ENCODE peak calls at places on chromosomes 4 and X, in ten cellular contexts. M is osteocyte; D is GM23338; F is activated CD8-positive, alpha-beta T cell treated with anti-CD3 and anti-CD28 coated beads for 36 hours; B is kidney epithelial cell; P is B cell; T is upper lobe of right lung; L is GM20000; A is HepG2; Z is uterus. C is an unnamed sample.

GRCh38 chr4:72971572-72971971 is 97.9 kb downstream of the COX18 start:
- DNase-seq in M (no peak), D (no peak), F (no peak), B (peak), P (no peak), T (no peak), L (no peak), A (no peak), Z (no peak), C (no peak)

GRCh38 chr4:70734971-70735370 is 13.2 kb downstream of the RUFY3 start:
- DNase-seq in M (no peak), D (no peak), F (no peak), B (no peak), P (no peak), T (no peak), L (no peak), A (no peak), Z (no peak), C (no peak)

GRCh38 chrX:58025979-58026378 is 115.7 kb upstream of the ZXDA start:
- DNase-seq in M (no peak), D (peak), F (peak), B (no peak), P (peak), T (no peak), L (peak), A (peak), Z (no peak), C (no peak)

GRCh38 chr4:8261851-8262535 is 7.6 kb upstream of the HTRA3 start:
- DNase-seq in M (no peak), D (no peak), F (no peak), B (no peak), P (no peak), T (no peak), L (no peak), A (no peak), Z (no peak), C (no peak)

GRCh38 chrX:69670001-69670555 is 54.2 kb downstream of the EDA start:
- DNase-seq in M (no peak), D (no peak), F (no peak), B (no peak), P (no peak), T (no peak), L (no peak), A (no peak), Z (no peak), C (no peak)

GRCh38 chrX:104712515-104712914 is 146.5 kb downstream of the IL1RAPL2 start:
- DNase-seq in M (no peak), D (peak), F (no peak), B (no peak), P (no peak), T (no peak), L (no peak), A (no peak), Z (no peak), C (no peak)

GRCh38 chr4:137370206-137370633 is 162.1 kb downstream of the PCDH18 start:
- DNase-seq in M (no peak), D (no peak), F (no peak), B (no peak), P (no peak), T (no peak), L (no peak), A (no peak), Z (no peak), C (no peak)

GRCh38 chrX:2513120-2513664 is 12.4 kb upstream of the DHRSX start:
- DNase-seq in M (no peak), D (peak), F (no peak), B (no peak), P (no peak), T (no peak), L (no peak), A (no peak), Z (no peak), C (peak)

GRCh38 chrX:9466115-9466495 is 1.2 kb downstream of the TBL1X start:
- DNase-seq in M (no peak), D (peak), F (peak), B (no peak), P (no peak), T (peak), L (peak), A (no peak), Z (peak), C (peak)

GRCh38 chrX:108464604-108465003 is 25.0 kb downstream of the COL4A5 start:
- DNase-seq in M (no peak), D (peak), F (no peak), B (no peak), P (no peak), T (no peak), L (no peak), A (no peak), Z (no peak), C (no peak)

GRCh38 chr4:137998666-137999429 is 243.3 kb downstream of the SLC7A11 start:
- DNase-seq in M (no peak), D (no peak), F (no peak), B (no peak), P (no peak), T (no peak), L (no peak), A (no peak), Z (no peak), C (no peak)

GRCh38 chrX:130786030-130786429 is 117.0 kb downstream of the ENOX2 start:
- DNase-seq in M (no peak), D (no peak), F (no peak), B (no peak), P (no peak), T (no peak), L (no peak), A (no peak), Z (no peak), C (no peak)

GRCh38 chr4:150828159-150828558 is 186.9 kb downstream of the LRBA start:
- DNase-seq in M (no peak), D (no peak), F (peak), B (no peak), P (peak), T (no peak), L (peak), A (no peak), Z (no peak), C (no peak)

GRCh38 chr4:24274401-24275035 is 309.8 kb downstream of the DHX15 start:
- DNase-seq in M (no peak), D (no peak), F (no peak), B (no peak), P (no peak), T (no peak), L (no peak), A (no peak), Z (no peak), C (no peak)

GRCh38 chrX:111444881-111445280 is 32.9 kb upstream of the DCX start:
- DNase-seq in M (no peak), D (peak), F (no peak), B (no peak), P (no peak), T (no peak), L (no peak), A (no peak), Z (no peak), C (no peak)

GRCh38 chr4:85681194-85681803 is 206.3 kb downstream of the ARHGAP24 start:
- DNase-seq in M (no peak), D (no peak), F (no peak), B (peak), P (peak), T (no peak), L (no peak), A (no peak), Z (no peak), C (no peak)

GRCh38 chr4:147799986-147800555 is 68.2 kb downstream of the ARHGAP10 start:
- DNase-seq in M (no peak), D (no peak), F (peak), B (no peak), P (no peak), T (no peak), L (peak), A (no peak), Z (no peak), C (no peak)

GRCh38 chr4:186108391-186108790 is 3.9 kb downstream of the FAM149A start:
- DNase-seq in M (no peak), D (no peak), F (no peak), B (no peak), P (no peak), T (no peak), L (no peak), A (no peak), Z (no peak), C (no peak)

GRCh38 chr4:78250500-78250899 is 193.4 kb downstream of the FRAS1 start:
- DNase-seq in M (no peak), D (no peak), F (no peak), B (no peak), P (no peak), T (no peak), L (no peak), A (no peak), Z (no peak), C (no peak)

GRCh38 chr4:8645753-8646124 is 53.2 kb downstream of the CPZ start:
- DNase-seq in M (peak), D (no peak), F (no peak), B (no peak), P (no peak), T (peak), L (no peak), A (no peak), Z (peak), C (peak)

GRCh38 chrX:150643271-150643670 is 49.9 kb upstream of the MTMR1 start:
- DNase-seq in M (no peak), D (no peak), F (no peak), B (no peak), P (no peak), T (no peak), L (no peak), A (no peak), Z (no peak), C (no peak)

GRCh38 chr4:59161249-59161648 is 2038.9 kb upstream of the ADGRL3 start:
- DNase-seq in M (no peak), D (peak), F (no peak), B (no peak), P (no peak), T (no peak), L (no peak), A (no peak), Z (no peak), C (no peak)

GRCh38 chr4:113773014-113773413 is 11.5 kb upstream of the CAMK2D start:
- DNase-seq in M (no peak), D (no peak), F (peak), B (no peak), P (no peak), T (no peak), L (no peak), A (no peak), Z (no peak), C (no peak)

GRCh38 chrX:40005290-40006011 is 92.3 kb downstream of the BCOR start:
- DNase-seq in M (no peak), D (peak), F (no peak), B (no peak), P (peak), T (no peak), L (no peak), A (no peak), Z (peak), C (peak)

GRCh38 chr4:72077346-72077745 is 45.5 kb downstream of the NPFFR2 start:
- DNase-seq in M (no peak), D (no peak), F (no peak), B (no peak), P (no peak), T (no peak), L (no peak), A (no peak), Z (no peak), C (no peak)

GRCh38 chr4:86302242-86302641 is 57.6 kb downstream of the MAPK10 start:
- DNase-seq in M (no peak), D (peak), F (no peak), B (peak), P (no peak), T (no peak), L (no peak), A (peak), Z (peak), C (no peak)

GRCh38 chr4:187480146-187481145 is 515.1 kb upstream of the ZFP42 start:
- DNase-seq in M (no peak), D (no peak), F (no peak), B (no peak), P (no peak), T (no peak), L (no peak), A (no peak), Z (no peak), C (no peak)

GRCh38 chr4:66164869-66165268 is 494.6 kb upstream of the EPHA5 start:
- DNase-seq in M (no peak), D (no peak), F (no peak), B (no peak), P (no peak), T (no peak), L (no peak), A (no peak), Z (no peak), C (no peak)

GRCh38 chr4:150181536-150181935 is 103.3 kb downstream of the DCLK2 start:
- DNase-seq in M (no peak), D (peak), F (no peak), B (no peak), P (no peak), T (no peak), L (no peak), A (no peak), Z (no peak), C (no peak)

GRCh38 chrX:68183612-68184214 is 249.6 kb downstream of the OPHN1 start:
- DNase-seq in M (no peak), D (peak), F (no peak), B (no peak), P (no peak), T (no peak), L (no peak), A (peak), Z (no peak), C (peak)

GRCh38 chr4:41146716-41147506 is 67.4 kb downstream of the APBB2 start:
- DNase-seq in M (no peak), D (peak), F (no peak), B (no peak), P (no peak), T (no peak), L (no peak), A (no peak), Z (peak), C (no peak)

GRCh38 chrX:16778993-16779392 is 7.3 kb upstream of the TXLNG start:
- DNase-seq in M (no peak), D (no peak), F (no peak), B (no peak), P (no peak), T (no peak), L (no peak), A (no peak), Z (no peak), C (no peak)

GRCh38 chrX:109774706-109775105 is 41.6 kb upstream of the ACSL4 start:
- DNase-seq in M (no peak), D (peak), F (peak), B (peak), P (no peak), T (no peak), L (peak), A (peak), Z (no peak), C (no peak)

GRCh38 chr4:114180481-114180880 is 201.0 kb upstream of the ARSJ start:
- DNase-seq in M (no peak), D (peak), F (peak), B (peak), P (no peak), T (no peak), L (no peak), A (peak), Z (peak), C (peak)

GRCh38 chr4:92047209-92047877 is 256.4 kb upstream of the GRID2 start:
- DNase-seq in M (no peak), D (peak), F (no peak), B (no peak), P (no peak), T (no peak), L (no peak), A (no peak), Z (no peak), C (no peak)

GRCh38 chr4:168643083-168643795 is 146.4 kb downstream of the PALLD start:
- DNase-seq in M (no peak), D (no peak), F (no peak), B (no peak), P (no peak), T (no peak), L (no peak), A (no peak), Z (no peak), C (no peak)

GRCh38 chrX:42567268-42567667 is 210.7 kb downstream of the PPP1R2C start:
- DNase-seq in M (no peak), D (no peak), F (no peak), B (no peak), P (no peak), T (no peak), L (no peak), A (no peak), Z (no peak), C (no peak)

GRCh38 chr4:151865744-151866143 is 104.9 kb upstream of the GATB start:
- DNase-seq in M (no peak), D (no peak), F (no peak), B (no peak), P (no peak), T (no peak), L (no peak), A (no peak), Z (no peak), C (no peak)

GRCh38 chr4:151864068-151864467 is 103.3 kb upstream of the GATB start:
- DNase-seq in M (no peak), D (no peak), F (no peak), B (no peak), P (no peak), T (no peak), L (no peak), A (no peak), Z (no peak), C (no peak)

GRCh38 chr4:151860561-151861093 is 99.8 kb upstream of the GATB start:
- DNase-seq in M (no peak), D (no peak), F (no peak), B (no peak), P (no peak), T (no peak), L (no peak), A (no peak), Z (no peak), C (no peak)

GRCh38 chr4:151865327-151865726 is 104.5 kb upstream of the GATB start:
- DNase-seq in M (no peak), D (no peak), F (no peak), B (no peak), P (no peak), T (peak), L (no peak), A (no peak), Z (peak), C (no peak)

DNA sequence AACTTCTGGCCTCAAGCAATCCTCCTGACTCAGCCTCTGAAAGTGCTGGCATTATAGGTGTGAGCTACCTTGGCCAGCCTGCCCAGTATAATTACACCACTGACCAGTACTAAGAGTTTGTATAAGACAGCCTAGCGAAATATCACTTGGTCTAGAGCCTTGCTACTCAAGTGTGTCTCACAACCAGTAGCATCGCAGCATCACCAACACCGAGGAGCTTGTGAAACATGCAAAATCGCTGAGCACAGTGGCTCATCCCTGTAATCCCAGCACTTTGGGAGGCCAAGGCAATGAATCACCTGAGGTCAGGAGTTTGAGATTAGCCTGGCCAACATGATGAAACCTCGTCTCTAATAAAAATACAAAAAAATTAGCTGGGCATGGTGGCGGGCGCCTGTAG is 102.0 kb upstream of the GATB start:
- DNase-seq in M (no peak), D (no peak), F (no peak), B (no peak), P (no peak), T (no peak), L (no peak), A (no peak), Z (no peak), C (no peak)
- TF ChIP-seq CTCF in M (no peak), D (no peak), F (no peak), B (no peak), P (no peak), T (no peak), L (no peak), A (no peak), Z (no peak), C (no peak)

DNA sequence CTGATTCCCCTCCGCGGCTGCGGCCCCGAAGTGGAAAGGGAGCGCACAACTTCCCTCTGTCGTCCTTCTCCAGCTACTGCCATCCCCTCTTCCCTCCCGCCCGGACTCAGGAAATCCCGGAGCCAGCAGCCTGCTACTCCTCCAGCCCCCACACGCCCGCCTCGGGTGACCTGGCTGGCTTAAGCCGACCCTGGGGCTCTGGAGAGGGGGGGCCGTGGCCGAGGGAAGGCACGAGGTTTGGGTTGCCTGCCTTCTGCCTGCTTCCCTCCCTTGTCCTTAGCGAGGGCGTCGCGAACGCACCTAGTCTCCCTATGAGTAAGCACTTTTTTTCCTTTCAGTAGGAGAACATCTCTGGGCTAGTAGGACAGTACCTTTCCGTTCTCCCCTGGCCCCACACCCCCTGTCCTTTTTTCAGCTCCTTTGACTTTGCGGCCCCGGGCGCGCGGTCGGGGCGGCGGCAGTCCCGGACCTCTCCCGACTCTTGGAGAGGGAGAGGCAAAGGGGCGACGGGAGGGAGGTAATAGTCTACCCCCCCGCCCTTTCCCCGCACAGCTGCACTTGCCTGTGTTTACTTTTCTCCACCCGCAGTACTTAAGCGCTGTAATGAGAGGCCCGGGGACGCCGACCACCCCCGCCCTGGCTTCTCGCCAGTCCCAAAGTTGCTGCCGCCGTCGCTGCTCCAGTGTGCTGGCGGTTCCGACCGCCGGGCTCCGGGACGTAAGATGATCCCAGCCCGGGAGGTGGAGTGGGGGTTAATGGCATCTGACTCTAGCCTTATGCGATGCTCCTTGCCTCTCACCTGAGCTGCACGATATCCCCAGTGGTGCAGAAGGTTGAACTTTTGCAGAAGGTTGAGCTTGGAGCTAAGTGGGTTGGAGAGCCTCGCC is 874 bp downstream of the PLS3 start:
- DNase-seq in M (peak), D (peak), F (peak), B (no peak), P (no peak), T (peak), L (no peak), A (peak), Z (peak), C (peak)
- TF ChIP-seq CTCF in M (peak), D (no peak), F (no peak), B (no peak), P (no peak), T (no peak), L (no peak), A (no peak), Z (no peak), C (no peak)

GRCh38 chr4:3482707-3483106 is 19.6 kb downstream of the DOK7 start:
- DNase-seq in M (no peak), D (no peak), F (no peak), B (no peak), P (no peak), T (no peak), L (no peak), A (no peak), Z (no peak), C (no peak)
- TF ChIP-seq CTCF in M (no peak), D (no peak), F (no peak), B (no peak), P (no peak), T (no peak), L (no peak), A (no peak), Z (no peak), C (no peak)

GRCh38 chrX:53674581-53674980 is 11.9 kb downstream of the HUWE1 start:
- DNase-seq in M (no peak), D (no peak), F (no peak), B (no peak), P (no peak), T (no peak), L (no peak), A (no peak), Z (no peak), C (no peak)

GRCh38 chrX:53682885-53683555 is 3.5 kb downstream of the HUWE1 start:
- DNase-seq in M (no peak), D (peak), F (peak), B (no peak), P (no peak), T (no peak), L (peak), A (peak), Z (no peak), C (peak)

GRCh38 chrX:53681661-53682060 is 4.9 kb downstream of the HUWE1 start:
- DNase-seq in M (no peak), D (no peak), F (peak), B (no peak), P (no peak), T (no peak), L (no peak), A (no peak), Z (no peak), C (no peak)

GRCh38 chrX:53683556-53684414 is 2.7 kb downstream of the HUWE1 start:
- DNase-seq in M (peak), D (peak), F (peak), B (peak), P (peak), T (peak), L (peak), A (peak), Z (peak), C (peak)

DNA sequence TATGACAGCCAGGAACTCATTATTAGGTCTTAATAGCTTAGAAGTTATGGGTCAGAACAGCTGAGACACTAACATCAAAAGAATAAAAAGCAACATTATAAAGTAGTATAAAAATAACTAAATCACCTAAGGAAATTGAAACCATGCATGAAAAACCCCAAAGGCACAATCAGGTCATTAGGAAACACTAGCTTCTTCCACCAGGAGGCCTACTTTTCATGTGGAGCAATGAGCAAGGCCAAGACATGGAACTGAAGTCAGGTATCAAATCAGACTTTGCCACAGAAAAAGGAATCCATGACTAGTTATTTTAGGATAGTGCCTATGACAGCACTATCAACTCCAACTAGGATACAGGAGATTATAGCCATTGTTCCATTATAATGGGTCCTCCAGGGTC is 7.9 kb downstream of the HUWE1 start:
- DNase-seq in M (no peak), D (peak), F (no peak), B (no peak), P (no peak), T (no peak), L (no peak), A (no peak), Z (no peak), C (no peak)
- TF ChIP-seq CTCF in M (no peak), D (peak), F (no peak), B (peak), P (peak), T (no peak), L (no peak), A (no peak), Z (no peak), C (peak)

C was measured in Caco-2.